ENCODE peak calls at places on chromosomes 1 and 21, in eight cellular contexts. One of them, this sample, is unnamed.

GRCh38 chr21:16534408-16535099 is 804.8 kb downstream of the USP25 start:
- DNase-seq in cardiac fibroblast: peak
- DNase-seq in trophoblast cell: no peak
- DNase-seq in naive thymus-derived CD8-positive, alpha-beta T cell: no peak
- DNase-seq in choroid plexus epithelial cell: peak
- DNase-seq in AG10803: peak
- DNase-seq in NCI-H1092: peak
- DNase-seq in NAMALWA: no peak
- DNase-seq in this sample: no peak

GRCh38 chr1:48530727-48531351 is 58.8 kb upstream of the SPATA6 start:
- DNase-seq in cardiac fibroblast: peak
- DNase-seq in choroid plexus epithelial cell: peak
- DNase-seq in NAMALWA: peak
- DNase-seq in AG10803: peak
- DNase-seq in NCI-H1092: peak
- DNase-seq in naive thymus-derived CD8-positive, alpha-beta T cell: no peak
- DNase-seq in trophoblast cell: peak
- DNase-seq in this sample: peak

GRCh38 chr1:39625462-39626273 is 13.8 kb downstream of the HEYL start:
- DNase-seq in cardiac fibroblast: peak
- DNase-seq in trophoblast cell: no peak
- DNase-seq in naive thymus-derived CD8-positive, alpha-beta T cell: no peak
- DNase-seq in AG10803: peak
- DNase-seq in choroid plexus epithelial cell: peak
- DNase-seq in NAMALWA: no peak
- DNase-seq in NCI-H1092: no peak
- DNase-seq in this sample: no peak

GRCh38 chr1:207964195-207964966 is 53.5 kb upstream of the CD34 start:
- DNase-seq in NAMALWA: no peak
- DNase-seq in cardiac fibroblast: peak
- DNase-seq in NCI-H1092: no peak
- DNase-seq in naive thymus-derived CD8-positive, alpha-beta T cell: no peak
- DNase-seq in AG10803: peak
- DNase-seq in trophoblast cell: no peak
- DNase-seq in choroid plexus epithelial cell: peak
- DNase-seq in this sample: no peak

GRCh38 chr1:58013237-58013636 is 533.3 kb downstream of the OMA1 start:
- DNase-seq in choroid plexus epithelial cell: no peak
- DNase-seq in AG10803: no peak
- DNase-seq in NCI-H1092: no peak
- DNase-seq in cardiac fibroblast: no peak
- DNase-seq in naive thymus-derived CD8-positive, alpha-beta T cell: no peak
- DNase-seq in NAMALWA: peak
- DNase-seq in trophoblast cell: no peak
- DNase-seq in this sample: no peak

GRCh38 chr1:15400627-15401026 is 9.1 kb upstream of the EFHD2 start:
- DNase-seq in AG10803: no peak
- DNase-seq in NAMALWA: no peak
- DNase-seq in trophoblast cell: no peak
- DNase-seq in naive thymus-derived CD8-positive, alpha-beta T cell: no peak
- DNase-seq in cardiac fibroblast: no peak
- DNase-seq in NCI-H1092: no peak
- DNase-seq in choroid plexus epithelial cell: peak
- DNase-seq in this sample: peak

GRCh38 chr1:1677718-1678580 is 14.6 kb downstream of the SLC35E2B start:
- DNase-seq in cardiac fibroblast: no peak
- DNase-seq in naive thymus-derived CD8-positive, alpha-beta T cell: peak
- DNase-seq in NAMALWA: peak
- DNase-seq in choroid plexus epithelial cell: no peak
- DNase-seq in NCI-H1092: no peak
- DNase-seq in AG10803: no peak
- DNase-seq in trophoblast cell: no peak
- DNase-seq in this sample: no peak

GRCh38 chr1:12412439-12412838 is 182.6 kb downstream of the VPS13D start:
- DNase-seq in NCI-H1092: no peak
- DNase-seq in NAMALWA: no peak
- DNase-seq in naive thymus-derived CD8-positive, alpha-beta T cell: no peak
- DNase-seq in cardiac fibroblast: no peak
- DNase-seq in trophoblast cell: no peak
- DNase-seq in choroid plexus epithelial cell: no peak
- DNase-seq in AG10803: no peak
- DNase-seq in this sample: no peak

GRCh38 chr1:21308847-21309652 is 18.8 kb upstream of the ECE1 start:
- DNase-seq in cardiac fibroblast: peak
- DNase-seq in choroid plexus epithelial cell: peak
- DNase-seq in naive thymus-derived CD8-positive, alpha-beta T cell: no peak
- DNase-seq in trophoblast cell: no peak
- DNase-seq in AG10803: peak
- DNase-seq in NAMALWA: no peak
- DNase-seq in NCI-H1092: peak
- DNase-seq in this sample: no peak

GRCh38 chr1:107953551-107953950 is 11.4 kb downstream of the VAV3 start:
- DNase-seq in choroid plexus epithelial cell: no peak
- DNase-seq in NCI-H1092: no peak
- DNase-seq in cardiac fibroblast: no peak
- DNase-seq in trophoblast cell: no peak
- DNase-seq in NAMALWA: no peak
- DNase-seq in naive thymus-derived CD8-positive, alpha-beta T cell: no peak
- DNase-seq in AG10803: no peak
- DNase-seq in this sample: no peak

This sample was measured in NCI-H2107.